ENCODE peak calls at places on chromosomes 3 and 15, in six cellular contexts. C is WERI-Rb-1, J is transverse colon, H is cardiac fibroblast, W is pancreas, R is neural progenitor cell. N is an unnamed sample.

GRCh38 chr15:50182233-50183013 is 427 bp downstream of the SLC27A2 start:
- DNase-seq in R (peak; percentile 61), W (peak; percentile 18), J (peak; percentile 19), C (peak; percentile 14), H (peak; percentile 28), N (peak; percentile 37)

GRCh38 chr3:56923546-56924224 is 121.9 kb upstream of the ARHGEF3 start:
- DNase-seq in H (peak; percentile 82), W (peak; percentile 24), R (no peak), C (no peak), J (peak; percentile 64), N (no peak)

GRCh38 chr3:10194328-10195071 is 29.8 kb downstream of the IRAK2 start:
- DNase-seq in C (no peak), J (peak; percentile 40), H (no peak), W (no peak), R (no peak), N (peak; percentile 31)

GRCh38 chr3:27712136-27713065 is 9.7 kb downstream of the EOMES start:
- DNase-seq in H (peak; percentile 88), R (peak; percentile 88), C (peak; percentile 73), J (peak; percentile 77), W (peak; percentile 69), N (peak; percentile 52)

GRCh38 chr3:121834079-121834730 is 655 bp downstream of the IQCB1 start:
- DNase-seq in C (no peak), W (no peak), J (peak; percentile 20), R (peak; percentile 38), H (no peak), N (no peak)

GRCh38 chr3:38140326-38141172 is 2.1 kb downstream of the MYD88 start:
- DNase-seq in J (no peak), R (no peak), W (no peak), H (no peak), C (no peak), N (no peak)

GRCh38 chr15:70777156-70777926 is 14.0 kb upstream of the UACA start:
- DNase-seq in C (no peak), R (no peak), J (no peak), W (no peak), H (peak; percentile 57), N (no peak)

GRCh38 chr3:18740631-18741583 is 315.8 kb upstream of the SATB1 start:
- DNase-seq in R (no peak), W (peak; percentile 21), J (peak; percentile 16), C (no peak), H (no peak), N (no peak)

GRCh38 chr3:36493051-36493450 is 112.7 kb downstream of the STAC start:
- DNase-seq in W (no peak), R (no peak), C (no peak), H (no peak), J (no peak), N (no peak)

GRCh38 chr3:38487323-38487722 is 8.8 kb upstream of the EXOG start:
- DNase-seq in W (no peak), C (no peak), J (no peak), R (no peak), H (no peak), N (no peak)

GRCh38 chr3:129343643-129344360 is 65.1 kb downstream of the HMCES start:
- DNase-seq in H (peak; percentile 29), J (peak; percentile 53), W (peak; percentile 36), R (peak; percentile 77), C (no peak), N (peak; percentile 39)

GRCh38 chr15:63156708-63157065 is 590 bp downstream of the RPS27L start:
- DNase-seq in C (peak; percentile 19), J (peak; percentile 34), H (peak; percentile 58), W (peak; percentile 45), R (peak; percentile 45), N (no peak)

GRCh38 chr3:45027406-45027805 is 1.3 kb downstream of the CLEC3B start:
- DNase-seq in J (no peak), W (no peak), R (no peak), H (no peak), C (no peak), N (no peak)

GRCh38 chr3:169907944-169908343 is 3.4 kb upstream of the SAMD7 start:
- DNase-seq in H (no peak), R (no peak), J (no peak), W (no peak), C (no peak), N (no peak)

GRCh38 chr3:116280130-116280740 is 165.1 kb downstream of the LSAMP start:
- DNase-seq in H (no peak), J (no peak), W (no peak), C (no peak), R (no peak), N (no peak)

GRCh38 chr15:78390242-78390641 is 47.8 kb upstream of the IREB2 start:
- DNase-seq in H (no peak), C (no peak), R (no peak), J (no peak), W (no peak), N (no peak)

GRCh38 chr15:95948371-95948770 is 382.1 kb upstream of the NR2F2 start:
- DNase-seq in R (no peak), W (no peak), J (no peak), C (no peak), H (no peak), N (no peak)

GRCh38 chr3:180229113-180229512 is 192.4 kb upstream of the PEX5L start:
- DNase-seq in W (no peak), J (no peak), R (peak; percentile 8), C (peak; percentile 10), H (peak; percentile 1), N (no peak)

GRCh38 chr3:169509780-169510179 is 153.7 kb downstream of the MECOM start:
- DNase-seq in H (no peak), R (no peak), W (no peak), J (no peak), C (peak; percentile 56), N (no peak)

GRCh38 chr3:138578141-138578540 is 15.9 kb downstream of the CEP70 start:
- DNase-seq in C (no peak), J (no peak), R (no peak), H (no peak), W (no peak), N (no peak)

GRCh38 chr3:70000563-70001081 is 1.1 kb downstream of the SAMMSON start:
- DNase-seq in C (no peak), H (peak; percentile 32), W (no peak), J (no peak), R (peak; percentile 39), N (no peak)

GRCh38 chr3:52090620-52091468 is 34.5 kb upstream of the DUSP7 start:
- DNase-seq in R (peak; percentile 44), J (no peak), H (no peak), C (no peak), W (no peak), N (no peak)

GRCh38 chr3:123656691-123657090 is 71.8 kb upstream of the HACD2 start:
- DNase-seq in W (no peak), C (no peak), H (no peak), J (no peak), R (peak; percentile 7), N (no peak)
- TF ChIP-seq CTCF in W (no peak), C (peak; percentile 37), H (peak; percentile 2), J (no peak), R (peak; percentile 48), N (no peak)

GRCh38 chr3:157078131-157078835 is 81.7 kb downstream of the CCNL1 start:
- DNase-seq in R (no peak), H (no peak), J (no peak), W (no peak), C (no peak), N (no peak)
- TF ChIP-seq CTCF in R (no peak), H (no peak), J (no peak), W (no peak), C (no peak), N (no peak)

DNA sequence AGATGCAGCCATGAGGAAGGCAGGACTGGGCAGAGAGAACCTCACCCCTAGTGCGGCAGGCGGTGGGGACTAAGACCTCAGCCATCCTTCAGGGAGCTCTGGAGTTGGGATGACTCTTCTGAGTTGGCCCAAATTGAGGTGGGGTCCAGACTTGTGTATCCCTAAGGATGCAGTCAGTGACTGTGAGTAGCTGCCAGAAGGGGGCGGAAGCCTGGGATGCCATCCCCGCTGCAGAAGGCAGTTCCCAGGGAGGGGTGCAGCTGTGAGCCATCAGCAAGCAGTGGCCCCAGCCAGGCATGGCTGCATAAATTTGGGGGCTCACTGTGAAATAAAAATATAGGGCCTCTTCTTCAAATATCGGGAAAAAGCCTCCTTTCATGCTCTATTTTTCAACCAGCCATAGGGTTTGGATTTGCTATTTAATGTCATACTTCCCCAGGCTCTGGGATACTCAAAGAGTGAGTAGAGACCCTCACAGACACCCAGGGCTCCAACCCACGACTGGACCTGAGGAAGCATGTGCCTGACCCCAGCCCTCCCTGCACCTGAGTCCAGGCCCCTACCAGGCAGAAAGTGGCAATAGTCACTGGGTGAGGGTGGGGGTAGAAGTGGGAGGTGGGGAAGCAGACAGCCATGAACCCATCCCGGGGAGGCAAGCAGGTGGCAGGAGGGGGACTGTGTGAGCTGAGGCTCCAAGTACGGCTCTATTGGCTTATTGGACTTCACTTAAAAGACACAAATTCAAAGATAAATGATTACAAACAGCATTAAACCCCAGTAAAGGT is 30.5 kb downstream of the GRK7 start:
- DNase-seq in R (peak; percentile 68), W (no peak), C (no peak), H (no peak), J (no peak), N (no peak)
- TF ChIP-seq CTCF in R (peak; percentile 63), W (no peak), C (peak; percentile 34), H (peak; percentile 10), J (no peak), N (no peak)

GRCh38 chr15:101116681-101116976 is 135.2 kb downstream of the CHSY1 start:
- DNase-seq in H (no peak), J (no peak), C (no peak), W (no peak), R (no peak), N (no peak)

GRCh38 chr15:101115318-101115886 is 136.4 kb downstream of the CHSY1 start:
- DNase-seq in W (no peak), C (no peak), H (no peak), R (no peak), J (no peak), N (no peak)

GRCh38 chr15:101114610-101115009 is 137.2 kb downstream of the CHSY1 start:
- DNase-seq in C (no peak), J (no peak), W (no peak), R (no peak), H (no peak), N (no peak)

GRCh38 chr15:101114146-101114545 is 137.7 kb downstream of the CHSY1 start:
- DNase-seq in C (no peak), R (no peak), H (no peak), J (no peak), W (no peak), N (no peak)

GRCh38 chr15:101115887-101116680 is 135.8 kb downstream of the CHSY1 start:
- DNase-seq in J (no peak), H (no peak), R (no peak), C (no peak), W (peak; percentile 44), N (no peak)
- TF ChIP-seq CTCF in J (no peak), H (no peak), R (no peak), C (no peak), W (no peak), N (no peak)

N was measured in activated B cell treated with CpG ODN at 0.5 μM for 24 hours.